ENCODE peak calls at places on chromosomes 4 and X, in eight cellular contexts. One of them, this sample, is unnamed.

GRCh38 chr4:176340871-176341685 is 21.3 kb downstream of the SPCS3 start:
- DNase-seq in HCT116: no peak
- DNase-seq in ovary: no peak
- DNase-seq in gastrocnemius medialis: no peak
- DNase-seq in heart left ventricle: peak
- DNase-seq in K562: peak
- DNase-seq in A549: no peak
- DNase-seq in vagina: no peak
- DNase-seq in this sample: peak

GRCh38 chrX:119252716-119253115 is 16.6 kb downstream of the PGRMC1 start:
- DNase-seq in heart left ventricle: no peak
- DNase-seq in vagina: no peak
- DNase-seq in K562: no peak
- DNase-seq in ovary: no peak
- DNase-seq in gastrocnemius medialis: no peak
- DNase-seq in A549: no peak
- DNase-seq in HCT116: no peak
- DNase-seq in this sample: no peak

GRCh38 chr4:55884093-55884850 is 30.8 kb downstream of the EXOC1 start:
- DNase-seq in ovary: no peak
- DNase-seq in gastrocnemius medialis: no peak
- DNase-seq in K562: no peak
- DNase-seq in A549: no peak
- DNase-seq in HCT116: no peak
- DNase-seq in vagina: no peak
- DNase-seq in heart left ventricle: no peak
- DNase-seq in this sample: no peak

GRCh38 chr4:14218641-14219040 is 591.1 kb upstream of the BOD1L1 start:
- DNase-seq in A549: no peak
- DNase-seq in K562: no peak
- DNase-seq in HCT116: no peak
- DNase-seq in gastrocnemius medialis: no peak
- DNase-seq in vagina: no peak
- DNase-seq in ovary: no peak
- DNase-seq in heart left ventricle: peak
- DNase-seq in this sample: no peak

GRCh38 chr4:89001647-89002518 is 55.1 kb downstream of the FAM13A start:
- DNase-seq in ovary: no peak
- DNase-seq in gastrocnemius medialis: no peak
- DNase-seq in HCT116: no peak
- DNase-seq in heart left ventricle: no peak
- DNase-seq in vagina: no peak
- DNase-seq in K562: no peak
- DNase-seq in A549: no peak
- DNase-seq in this sample: no peak

GRCh38 chr4:42048394-42048793 is 58.1 kb downstream of the SLC30A9 start:
- DNase-seq in heart left ventricle: no peak
- DNase-seq in A549: peak
- DNase-seq in gastrocnemius medialis: no peak
- DNase-seq in K562: no peak
- DNase-seq in vagina: no peak
- DNase-seq in ovary: no peak
- DNase-seq in HCT116: no peak
- DNase-seq in this sample: no peak

GRCh38 chr4:8675383-8675782 is 82.8 kb downstream of the CPZ start:
- DNase-seq in gastrocnemius medialis: no peak
- DNase-seq in heart left ventricle: no peak
- DNase-seq in HCT116: no peak
- DNase-seq in vagina: no peak
- DNase-seq in ovary: peak
- DNase-seq in K562: peak
- DNase-seq in A549: no peak
- DNase-seq in this sample: peak

GRCh38 chrX:131262738-131263679 is 26.1 kb downstream of the IGSF1 start:
- DNase-seq in K562: peak
- DNase-seq in gastrocnemius medialis: no peak
- DNase-seq in heart left ventricle: no peak
- DNase-seq in HCT116: peak
- DNase-seq in vagina: no peak
- DNase-seq in ovary: no peak
- DNase-seq in A549: peak
- DNase-seq in this sample: peak

GRCh38 chr4:107709916-107710315 is 10.1 kb downstream of the PAPSS1 start:
- DNase-seq in K562: no peak
- DNase-seq in A549: no peak
- DNase-seq in gastrocnemius medialis: no peak
- DNase-seq in heart left ventricle: no peak
- DNase-seq in HCT116: no peak
- DNase-seq in vagina: no peak
- DNase-seq in ovary: no peak
- DNase-seq in this sample: peak

GRCh38 chr4:107701565-107701964 is 18.5 kb downstream of the PAPSS1 start:
- DNase-seq in ovary: no peak
- DNase-seq in heart left ventricle: no peak
- DNase-seq in A549: no peak
- DNase-seq in HCT116: no peak
- DNase-seq in vagina: no peak
- DNase-seq in gastrocnemius medialis: no peak
- DNase-seq in K562: no peak
- DNase-seq in this sample: no peak

GRCh38 chr4:107710493-107711459 is 9.3 kb downstream of the PAPSS1 start:
- DNase-seq in vagina: no peak
- DNase-seq in gastrocnemius medialis: no peak
- DNase-seq in HCT116: no peak
- DNase-seq in A549: no peak
- DNase-seq in heart left ventricle: no peak
- DNase-seq in ovary: no peak
- DNase-seq in K562: no peak
- DNase-seq in this sample: no peak

GRCh38 chr4:107708225-107708624 is 11.8 kb downstream of the PAPSS1 start:
- DNase-seq in vagina: no peak
- DNase-seq in A549: no peak
- DNase-seq in ovary: no peak
- DNase-seq in K562: no peak
- DNase-seq in gastrocnemius medialis: no peak
- DNase-seq in heart left ventricle: no peak
- DNase-seq in HCT116: no peak
- DNase-seq in this sample: no peak

DNA sequence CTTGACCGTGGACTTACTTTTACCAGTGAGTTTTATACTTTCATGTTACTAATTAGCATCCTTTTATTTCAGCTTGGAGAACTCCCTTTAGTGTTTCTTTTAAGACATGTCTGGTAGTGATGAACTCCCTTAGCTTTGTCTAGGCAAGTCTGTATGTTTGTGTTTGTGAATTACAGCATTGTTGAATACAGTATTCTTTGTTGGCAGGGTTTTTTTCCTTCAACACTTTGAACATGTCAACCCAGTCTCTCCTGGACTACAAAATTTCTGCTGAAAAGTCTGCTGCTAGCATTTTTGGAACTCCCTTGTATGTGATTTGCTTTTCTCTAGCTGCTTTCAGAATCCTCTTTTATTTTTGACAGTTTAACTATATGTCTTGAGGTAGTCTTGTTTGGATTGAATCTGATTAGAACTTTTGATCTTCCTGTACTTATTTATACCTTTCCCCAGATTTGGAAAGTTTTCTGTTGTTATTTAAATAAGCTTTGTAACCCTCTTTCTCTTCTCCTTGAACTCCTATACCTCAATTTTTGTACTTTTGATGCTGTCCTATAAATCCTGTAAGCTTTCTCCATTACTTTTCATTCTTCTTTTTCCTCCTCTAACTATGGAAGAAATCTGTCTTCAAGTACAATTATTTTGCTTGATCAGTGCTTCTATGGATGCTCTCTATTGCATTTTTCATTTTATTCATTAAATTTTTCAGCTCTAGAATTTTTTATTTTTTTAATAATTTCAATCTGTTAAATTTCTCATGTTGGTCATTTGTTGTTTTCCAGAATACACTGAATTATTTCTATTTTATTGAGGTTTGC is 14.1 kb downstream of the PAPSS1 start:
- DNase-seq in gastrocnemius medialis: no peak
- DNase-seq in K562: no peak
- DNase-seq in A549: no peak
- DNase-seq in ovary: no peak
- DNase-seq in vagina: no peak
- DNase-seq in heart left ventricle: no peak
- DNase-seq in HCT116: no peak
- DNase-seq in this sample: no peak
- H3K4me3 ChIP-seq in gastrocnemius medialis: no peak
- H3K4me3 ChIP-seq in K562: no peak
- H3K4me3 ChIP-seq in A549: no peak
- H3K4me3 ChIP-seq in ovary: no peak
- H3K4me3 ChIP-seq in vagina: no peak
- H3K4me3 ChIP-seq in heart left ventricle: no peak
- H3K4me3 ChIP-seq in HCT116: no peak
- H3K4me3 ChIP-seq in this sample: no peak

GRCh38 chr4:76690906-76691275 is 207.1 kb downstream of the SOWAHB start:
- DNase-seq in gastrocnemius medialis: no peak
- DNase-seq in A549: no peak
- DNase-seq in vagina: no peak
- DNase-seq in HCT116: no peak
- DNase-seq in K562: no peak
- DNase-seq in heart left ventricle: no peak
- DNase-seq in ovary: no peak
- DNase-seq in this sample: no peak

GRCh38 chr4:76692761-76693160 is 205.2 kb downstream of the SOWAHB start:
- DNase-seq in gastrocnemius medialis: no peak
- DNase-seq in K562: no peak
- DNase-seq in heart left ventricle: no peak
- DNase-seq in A549: no peak
- DNase-seq in vagina: no peak
- DNase-seq in ovary: no peak
- DNase-seq in HCT116: no peak
- DNase-seq in this sample: no peak

GRCh38 chr4:76690091-76690905 is 207.6 kb downstream of the SOWAHB start:
- DNase-seq in K562: no peak
- DNase-seq in heart left ventricle: no peak
- DNase-seq in vagina: no peak
- DNase-seq in A549: peak
- DNase-seq in ovary: no peak
- DNase-seq in HCT116: no peak
- DNase-seq in gastrocnemius medialis: no peak
- DNase-seq in this sample: no peak

GRCh38 chr4:76694056-76694455 is 203.9 kb downstream of the SOWAHB start:
- DNase-seq in HCT116: no peak
- DNase-seq in vagina: no peak
- DNase-seq in heart left ventricle: no peak
- DNase-seq in K562: no peak
- DNase-seq in gastrocnemius medialis: no peak
- DNase-seq in A549: no peak
- DNase-seq in ovary: no peak
- DNase-seq in this sample: no peak

DNA sequence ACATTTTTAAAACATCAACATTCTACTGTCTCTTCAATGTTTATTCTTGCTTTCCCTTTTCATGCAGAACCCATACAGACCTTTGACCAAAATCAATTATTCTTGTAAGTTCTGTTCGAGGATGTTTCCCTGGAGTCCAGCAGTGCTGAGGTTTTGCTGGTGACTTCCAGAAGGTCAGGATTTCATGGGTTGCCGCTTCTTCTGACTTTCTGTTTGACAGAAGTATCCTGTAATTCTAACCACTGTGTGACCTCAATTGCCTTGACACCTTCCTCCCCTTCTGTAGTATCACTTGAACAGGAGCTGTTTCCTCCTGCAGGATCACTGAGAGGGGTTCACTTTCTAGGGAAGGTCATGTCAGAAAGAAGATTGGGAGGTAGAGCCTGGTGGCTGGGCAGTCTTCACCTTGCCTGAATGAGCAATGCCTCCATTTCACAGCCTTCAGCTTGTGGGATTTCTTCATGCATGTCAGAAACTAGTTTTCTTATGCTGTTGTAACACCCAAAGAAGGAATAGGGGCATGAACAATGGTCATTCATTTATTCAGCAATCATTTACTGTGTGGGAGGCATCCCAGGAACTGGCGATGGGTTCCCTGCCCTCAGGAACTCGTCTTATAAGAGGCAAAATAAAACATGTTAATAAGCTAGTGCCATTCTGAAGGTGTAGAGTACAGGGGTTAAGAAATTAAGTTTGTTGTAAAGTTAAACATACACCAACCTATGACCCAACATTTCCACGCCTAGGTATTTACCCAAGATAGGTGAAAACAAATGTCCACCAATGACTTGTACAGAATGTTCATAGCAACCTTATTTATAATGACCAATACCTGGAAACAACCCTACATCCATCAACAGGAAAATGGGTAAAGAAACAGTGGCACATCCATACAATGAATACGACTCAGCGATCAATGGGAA is 205.9 kb downstream of the SOWAHB start:
- DNase-seq in A549: no peak
- DNase-seq in gastrocnemius medialis: no peak
- DNase-seq in HCT116: no peak
- DNase-seq in ovary: no peak
- DNase-seq in heart left ventricle: no peak
- DNase-seq in K562: no peak
- DNase-seq in vagina: no peak
- DNase-seq in this sample: no peak
- TF ChIP-seq POLR2A in A549: no peak
- TF ChIP-seq POLR2A in gastrocnemius medialis: no peak
- TF ChIP-seq POLR2A in HCT116: no peak
- TF ChIP-seq POLR2A in ovary: no peak
- TF ChIP-seq POLR2A in heart left ventricle: no peak
- TF ChIP-seq POLR2A in K562: no peak
- TF ChIP-seq POLR2A in vagina: no peak
- TF ChIP-seq POLR2A in this sample: no peak

DNA sequence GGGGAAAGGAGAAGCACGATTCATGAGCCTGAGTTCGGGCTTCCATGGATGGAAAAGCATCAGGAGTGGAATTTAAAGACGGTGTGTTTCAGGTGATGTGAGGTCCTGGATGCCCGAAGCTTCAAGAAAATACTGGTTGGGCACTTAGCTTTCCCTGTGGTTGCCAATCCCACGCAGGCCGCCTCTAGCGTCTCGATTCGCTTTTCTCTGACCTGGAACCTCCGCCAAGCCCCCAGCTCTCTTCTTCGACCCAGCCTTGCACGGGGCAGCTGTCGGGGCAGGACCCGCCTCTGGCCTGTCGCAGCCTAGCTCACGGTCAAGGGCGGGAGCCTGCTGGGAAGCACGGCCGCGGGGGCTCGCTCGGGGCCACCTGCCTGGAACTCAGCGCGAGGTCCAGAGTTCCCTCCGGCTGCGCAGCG is 308 bp upstream of the TLR2 start:
- DNase-seq in K562: no peak
- DNase-seq in heart left ventricle: no peak
- DNase-seq in gastrocnemius medialis: no peak
- DNase-seq in ovary: no peak
- DNase-seq in A549: no peak
- DNase-seq in vagina: no peak
- DNase-seq in HCT116: no peak
- DNase-seq in this sample: no peak
- H3K4me3 ChIP-seq in K562: no peak
- H3K4me3 ChIP-seq in heart left ventricle: peak
- H3K4me3 ChIP-seq in gastrocnemius medialis: peak
- H3K4me3 ChIP-seq in ovary: peak
- H3K4me3 ChIP-seq in A549: peak
- H3K4me3 ChIP-seq in vagina: peak
- H3K4me3 ChIP-seq in HCT116: no peak
- H3K4me3 ChIP-seq in this sample: no peak

DNA sequence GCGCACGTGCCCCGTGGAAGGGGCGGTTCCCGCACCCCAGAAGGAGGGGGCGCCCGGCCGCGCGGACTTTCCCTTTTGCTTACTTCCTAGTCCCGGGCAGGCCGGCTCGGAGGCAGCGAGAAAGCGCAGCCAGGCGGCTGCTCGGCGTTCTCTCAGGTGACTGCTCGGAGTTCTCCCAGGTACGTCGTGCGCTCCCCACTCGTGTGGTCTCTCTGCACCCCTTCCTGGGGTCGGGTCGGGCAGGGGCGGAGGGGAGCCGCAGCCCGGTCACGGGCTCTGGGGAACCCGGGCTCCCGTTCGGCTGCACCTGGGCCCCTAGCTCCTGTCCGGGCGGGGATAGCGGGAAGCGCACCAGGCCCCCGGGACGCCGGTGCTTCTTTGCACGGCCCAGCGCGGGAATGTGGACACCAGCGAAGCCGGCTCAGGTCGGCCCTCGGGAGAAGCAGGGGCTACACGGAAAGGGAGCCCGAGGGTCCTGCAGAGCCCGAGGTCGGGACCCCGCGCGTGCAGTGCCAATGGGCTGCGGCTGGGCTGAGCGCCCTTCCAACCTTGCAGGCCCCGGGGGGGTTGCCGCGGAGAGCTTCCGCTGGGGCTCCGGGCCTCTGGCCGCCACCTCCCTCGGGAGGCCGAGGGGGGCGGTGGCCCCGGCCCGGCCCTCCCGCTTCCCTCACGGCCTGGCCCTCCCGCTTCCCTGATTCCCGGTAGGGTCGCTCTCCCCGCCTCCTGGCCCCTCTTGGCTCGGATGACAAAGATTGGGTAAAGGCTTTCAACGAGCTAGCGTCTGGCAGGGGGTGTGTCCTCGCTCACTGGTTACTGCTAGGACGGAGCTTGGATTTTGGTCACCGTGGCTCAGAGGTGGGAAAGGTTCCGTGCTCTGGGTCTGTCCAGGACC is at the start of gene TLR2:
- DNase-seq in gastrocnemius medialis: peak
- DNase-seq in HCT116: no peak
- DNase-seq in A549: peak
- DNase-seq in ovary: peak
- DNase-seq in vagina: no peak
- DNase-seq in heart left ventricle: peak
- DNase-seq in K562: no peak
- DNase-seq in this sample: peak
- TF ChIP-seq POLR2A in gastrocnemius medialis: no peak
- TF ChIP-seq POLR2A in HCT116: no peak
- TF ChIP-seq POLR2A in A549: no peak
- TF ChIP-seq POLR2A in ovary: no peak
- TF ChIP-seq POLR2A in vagina: no peak
- TF ChIP-seq POLR2A in heart left ventricle: peak
- TF ChIP-seq POLR2A in K562: no peak
- TF ChIP-seq POLR2A in this sample: no peak